ENCODE peak calls at places on chromosomes 16 and 17, in seven cellular contexts. B is astrocyte of the hippocampus; V is NAMALWA; P is effector CD4-positive, alpha-beta T cell; F is NCI-H69; O is mesendoderm; H is AG08396. I is an unnamed sample.
A peak's percentile ranks its signal among the peaks of the same experiment; 100 is the strongest.

GRCh38 chr16:65101009-65101408 is 20.9 kb downstream of the CDH11 start:
- DNase-seq in B (no peak), V (no peak), P (no peak), F (no peak), O (no peak), H (no peak), I (no peak)

GRCh38 chr17:46154151-46154816 is 38.9 kb downstream of the KANSL1 start:
- DNase-seq in B (peak; percentile 41), V (no peak), P (no peak), F (peak; percentile 73), O (no peak), H (no peak), I (no peak)

GRCh38 chr16:48526058-48526957 is 83.7 kb downstream of the N4BP1 start:
- DNase-seq in B (peak; percentile 24), V (peak; percentile 20), P (no peak), F (peak; percentile 37), O (peak; percentile 91), H (no peak), I (peak; percentile 6)

GRCh38 chr16:17917316-17918019 is 419.1 kb downstream of the NPIPA8 start:
- DNase-seq in B (no peak), V (no peak), P (no peak), F (no peak), O (no peak), H (no peak), I (no peak)

GRCh38 chr17:82965371-82965770 is 114.0 kb upstream of the METRNL start:
- DNase-seq in B (no peak), V (no peak), P (no peak), F (no peak), O (no peak), H (no peak), I (no peak)

GRCh38 chr16:68281368-68282063 is 17.2 kb downstream of the SLC7A6 start:
- DNase-seq in B (no peak), V (no peak), P (no peak), F (no peak), O (no peak), H (no peak), I (no peak)

GRCh38 chr16:79163666-79164377 is 436.7 kb downstream of the MAF start:
- DNase-seq in B (no peak), V (no peak), P (no peak), F (no peak), O (no peak), H (no peak), I (peak; percentile 87)

GRCh38 chr17:51000835-51001638 is 119.6 kb downstream of the SPAG9 start:
- DNase-seq in B (peak; percentile 79), V (peak; percentile 85), P (peak; percentile 21), F (peak; percentile 80), O (peak; percentile 71), H (peak; percentile 40), I (peak; percentile 78)

GRCh38 chr16:23188911-23189310 is 6.4 kb downstream of the SCNN1G start:
- DNase-seq in B (no peak), V (no peak), P (no peak), F (no peak), O (no peak), H (no peak), I (no peak)

GRCh38 chr17:81909966-81910839 is 996 bp downstream of the PCYT2 start:
- DNase-seq in B (peak; percentile 34), V (no peak), P (no peak), F (peak; percentile 60), O (peak; percentile 73), H (peak; percentile 51), I (peak; percentile 53)

GRCh38 chr16:56480776-56481467 is 29.6 kb downstream of the OGFOD1 start:
- DNase-seq in B (no peak), V (no peak), P (no peak), F (no peak), O (no peak), H (no peak), I (no peak)

GRCh38 chr17:74431568-74432483 is at the start of gene GPRC5C:
- DNase-seq in B (peak; percentile 82), V (no peak), P (no peak), F (peak; percentile 97), O (peak; percentile 90), H (no peak), I (no peak)

GRCh38 chr16:2817496-2818277 is 650 bp downstream of the PRSS21 start:
- DNase-seq in B (no peak), V (no peak), P (no peak), F (no peak), O (no peak), H (no peak), I (peak; percentile 24)

GRCh38 chr16:85513649-85514048 is 99.5 kb upstream of the GSE1 start:
- DNase-seq in B (no peak), V (no peak), P (no peak), F (no peak), O (no peak), H (no peak), I (no peak)

GRCh38 chr17:65442691-65443090 is 118.8 kb downstream of the AXIN2 start:
- DNase-seq in B (no peak), V (no peak), P (no peak), F (no peak), O (no peak), H (no peak), I (no peak)

GRCh38 chr17:79042421-79043190 is 18.6 kb downstream of the C1QTNF1 start:
- DNase-seq in B (peak; percentile 69), V (peak; percentile 44), P (peak; percentile 61), F (peak; percentile 84), O (peak; percentile 72), H (no peak), I (peak; percentile 7)

GRCh38 chr16:85674828-85675227 is 13.9 kb downstream of the GINS2 start:
- DNase-seq in B (no peak), V (no peak), P (no peak), F (no peak), O (no peak), H (no peak), I (no peak)

GRCh38 chr17:82003411-82004381 is 19.0 kb downstream of the CENPX start:
- DNase-seq in B (peak; percentile 98), V (no peak), P (no peak), F (no peak), O (peak; percentile 87), H (peak; percentile 97), I (no peak)

GRCh38 chr17:8123695-8124349 is at the start of gene HES7:
- DNase-seq in B (no peak), V (no peak), P (no peak), F (peak; percentile 29), O (peak; percentile 86), H (no peak), I (peak; percentile 77)

GRCh38 chr16:76816475-76816874 is 374.5 kb upstream of the MON1B start:
- DNase-seq in B (no peak), V (no peak), P (no peak), F (no peak), O (no peak), H (no peak), I (no peak)

GRCh38 chr17:37701424-37702020 is 43.3 kb downstream of the HNF1B start:
- DNase-seq in B (no peak), V (peak; percentile 65), P (peak; percentile 19), F (peak; percentile 19), O (peak; percentile 47), H (peak; percentile 22), I (peak; percentile 45)

GRCh38 chr17:50562266-50563094 is 2.0 kb downstream of the CACNA1G start:
- DNase-seq in B (no peak), V (no peak), P (no peak), F (peak; percentile 34), O (peak; percentile 50), H (no peak), I (no peak)

GRCh38 chr16:20385844-20386832 is 18.4 kb downstream of the PDILT start:
- DNase-seq in B (peak; percentile 66), V (peak; percentile 61), P (peak; percentile 35), F (peak; percentile 44), O (peak; percentile 70), H (peak; percentile 65), I (peak; percentile 77)

GRCh38 chr17:45631941-45632340 is 141.4 kb upstream of the PLEKHM1 start:
- DNase-seq in B (no peak), V (no peak), P (no peak), F (no peak), O (no peak), H (no peak), I (no peak)

GRCh38 chr17:70074991-70075390 is at the start of gene KCNJ16:
- DNase-seq in B (peak; percentile 10), V (no peak), P (no peak), F (peak; percentile 93), O (peak; percentile 46), H (no peak), I (no peak)

GRCh38 chr17:19249681-19250080 is 12.5 kb downstream of the EPN2 start:
- DNase-seq in B (no peak), V (no peak), P (no peak), F (no peak), O (no peak), H (no peak), I (no peak)

GRCh38 chr17:57597531-57598453 is 147.3 kb downstream of the CCDC182 start:
- DNase-seq in B (peak; percentile 85), V (peak; percentile 40), P (no peak), F (peak; percentile 89), O (peak; percentile 87), H (peak; percentile 82), I (peak; percentile 56)